ENCODE peak calls at places on chromosome 7, in ten cellular contexts. One of them, this sample, is unnamed.

GRCh38 chr7:40099837-40100236 is 34.6 kb downstream of the MPLKIP start:
- DNase-seq in stomach: no peak
- DNase-seq in upper lobe of right lung: no peak
- DNase-seq in ascending aorta: no peak
- DNase-seq in lower leg skin: no peak
- DNase-seq in choroid plexus epithelial cell: no peak
- DNase-seq in body of pancreas: no peak
- DNase-seq in fibroblast of lung: no peak
- DNase-seq in lower lobe of right lung: no peak
- DNase-seq in HCT116: no peak
- DNase-seq in this sample: no peak

GRCh38 chr7:110521357-110521756 is 569.6 kb upstream of the LRRN3 start:
- DNase-seq in stomach: no peak
- DNase-seq in upper lobe of right lung: no peak
- DNase-seq in ascending aorta: no peak
- DNase-seq in lower leg skin: no peak
- DNase-seq in choroid plexus epithelial cell: no peak
- DNase-seq in body of pancreas: peak; percentile 17
- DNase-seq in fibroblast of lung: no peak
- DNase-seq in lower lobe of right lung: no peak
- DNase-seq in HCT116: no peak
- DNase-seq in this sample: no peak

GRCh38 chr7:135512135-135512887 is 2.4 kb upstream of the CNOT4 start:
- DNase-seq in stomach: no peak
- DNase-seq in upper lobe of right lung: no peak
- DNase-seq in ascending aorta: no peak
- DNase-seq in lower leg skin: no peak
- DNase-seq in choroid plexus epithelial cell: peak; percentile 76
- DNase-seq in body of pancreas: no peak
- DNase-seq in fibroblast of lung: peak; percentile 68
- DNase-seq in lower lobe of right lung: no peak
- DNase-seq in HCT116: peak; percentile 78
- DNase-seq in this sample: no peak

GRCh38 chr7:10727636-10728035 is 246.0 kb upstream of the PHF14 start:
- DNase-seq in stomach: no peak
- DNase-seq in upper lobe of right lung: no peak
- DNase-seq in ascending aorta: no peak
- DNase-seq in lower leg skin: no peak
- DNase-seq in choroid plexus epithelial cell: no peak
- DNase-seq in body of pancreas: no peak
- DNase-seq in fibroblast of lung: no peak
- DNase-seq in lower lobe of right lung: no peak
- DNase-seq in HCT116: no peak
- DNase-seq in this sample: no peak

GRCh38 chr7:69690329-69690728 is 92.1 kb downstream of the AUTS2 start:
- DNase-seq in stomach: no peak
- DNase-seq in upper lobe of right lung: no peak
- DNase-seq in ascending aorta: no peak
- DNase-seq in lower leg skin: no peak
- DNase-seq in choroid plexus epithelial cell: no peak
- DNase-seq in body of pancreas: no peak
- DNase-seq in fibroblast of lung: no peak
- DNase-seq in lower lobe of right lung: no peak
- DNase-seq in HCT116: no peak
- DNase-seq in this sample: no peak

GRCh38 chr7:141288626-141289025 is 214.8 kb downstream of the TMEM178B start:
- DNase-seq in stomach: no peak
- DNase-seq in upper lobe of right lung: no peak
- DNase-seq in ascending aorta: no peak
- DNase-seq in lower leg skin: no peak
- DNase-seq in choroid plexus epithelial cell: no peak
- DNase-seq in body of pancreas: no peak
- DNase-seq in fibroblast of lung: no peak
- DNase-seq in lower lobe of right lung: no peak
- DNase-seq in HCT116: no peak
- DNase-seq in this sample: no peak

GRCh38 chr7:2880882-2881281 is 36.8 kb upstream of the GNA12 start:
- DNase-seq in stomach: no peak
- DNase-seq in upper lobe of right lung: no peak
- DNase-seq in ascending aorta: no peak
- DNase-seq in lower leg skin: no peak
- DNase-seq in choroid plexus epithelial cell: no peak
- DNase-seq in body of pancreas: no peak
- DNase-seq in fibroblast of lung: no peak
- DNase-seq in lower lobe of right lung: no peak
- DNase-seq in HCT116: no peak
- DNase-seq in this sample: no peak

GRCh38 chr7:43294080-43294630 is 181.7 kb downstream of the HECW1 start:
- DNase-seq in stomach: no peak
- DNase-seq in upper lobe of right lung: no peak
- DNase-seq in ascending aorta: no peak
- DNase-seq in lower leg skin: peak; percentile 17
- DNase-seq in choroid plexus epithelial cell: peak; percentile 87
- DNase-seq in body of pancreas: no peak
- DNase-seq in fibroblast of lung: peak; percentile 91
- DNase-seq in lower lobe of right lung: no peak
- DNase-seq in HCT116: peak; percentile 26
- DNase-seq in this sample: peak; percentile 72

GRCh38 chr7:135831451-135832220 is 83.0 kb upstream of the FAM180A start:
- DNase-seq in stomach: no peak
- DNase-seq in upper lobe of right lung: no peak
- DNase-seq in ascending aorta: no peak
- DNase-seq in lower leg skin: no peak
- DNase-seq in choroid plexus epithelial cell: peak; percentile 37
- DNase-seq in body of pancreas: no peak
- DNase-seq in fibroblast of lung: no peak
- DNase-seq in lower lobe of right lung: no peak
- DNase-seq in HCT116: no peak
- DNase-seq in this sample: no peak

GRCh38 chr7:31885160-31885559 is 185.0 kb downstream of the PDE1C start:
- DNase-seq in stomach: no peak
- DNase-seq in upper lobe of right lung: no peak
- DNase-seq in ascending aorta: no peak
- DNase-seq in lower leg skin: no peak
- DNase-seq in choroid plexus epithelial cell: no peak
- DNase-seq in body of pancreas: no peak
- DNase-seq in fibroblast of lung: peak; percentile 0
- DNase-seq in lower lobe of right lung: no peak
- DNase-seq in HCT116: no peak
- DNase-seq in this sample: no peak

GRCh38 chr7:31887006-31887405 is 183.2 kb downstream of the PDE1C start:
- DNase-seq in stomach: no peak
- DNase-seq in upper lobe of right lung: no peak
- DNase-seq in ascending aorta: no peak
- DNase-seq in lower leg skin: no peak
- DNase-seq in choroid plexus epithelial cell: no peak
- DNase-seq in body of pancreas: no peak
- DNase-seq in fibroblast of lung: no peak
- DNase-seq in lower lobe of right lung: no peak
- DNase-seq in HCT116: no peak
- DNase-seq in this sample: no peak

GRCh38 chr7:31878875-31879274 is 191.3 kb downstream of the PDE1C start:
- DNase-seq in stomach: no peak
- DNase-seq in upper lobe of right lung: no peak
- DNase-seq in ascending aorta: no peak
- DNase-seq in lower leg skin: no peak
- DNase-seq in choroid plexus epithelial cell: no peak
- DNase-seq in body of pancreas: no peak
- DNase-seq in fibroblast of lung: no peak
- DNase-seq in lower lobe of right lung: no peak
- DNase-seq in HCT116: no peak
- DNase-seq in this sample: no peak

GRCh38 chr7:31883761-31884164 is 186.4 kb downstream of the PDE1C start:
- DNase-seq in stomach: no peak
- DNase-seq in upper lobe of right lung: no peak
- DNase-seq in ascending aorta: no peak
- DNase-seq in lower leg skin: no peak
- DNase-seq in choroid plexus epithelial cell: peak; percentile 29
- DNase-seq in body of pancreas: no peak
- DNase-seq in fibroblast of lung: peak; percentile 2
- DNase-seq in lower lobe of right lung: no peak
- DNase-seq in HCT116: no peak
- DNase-seq in this sample: no peak

GRCh38 chr7:31882187-31882586 is 188.0 kb downstream of the PDE1C start:
- DNase-seq in stomach: no peak
- DNase-seq in upper lobe of right lung: no peak
- DNase-seq in ascending aorta: no peak
- DNase-seq in lower leg skin: no peak
- DNase-seq in choroid plexus epithelial cell: no peak
- DNase-seq in body of pancreas: peak; percentile 24
- DNase-seq in fibroblast of lung: no peak
- DNase-seq in lower lobe of right lung: no peak
- DNase-seq in HCT116: no peak
- DNase-seq in this sample: no peak
- TF ChIP-seq CTCF in stomach: no peak
- TF ChIP-seq CTCF in upper lobe of right lung: no peak
- TF ChIP-seq CTCF in ascending aorta: no peak
- TF ChIP-seq CTCF in lower leg skin: no peak
- TF ChIP-seq CTCF in choroid plexus epithelial cell: no peak
- TF ChIP-seq CTCF in body of pancreas: no peak
- TF ChIP-seq CTCF in fibroblast of lung: no peak
- TF ChIP-seq CTCF in lower lobe of right lung: no peak
- TF ChIP-seq CTCF in HCT116: no peak
- TF ChIP-seq CTCF in this sample: peak; percentile 9

GRCh38 chr7:149317986-149318672 is 56.1 kb downstream of the ZNF783 start:
- DNase-seq in stomach: no peak
- DNase-seq in upper lobe of right lung: no peak
- DNase-seq in ascending aorta: no peak
- DNase-seq in lower leg skin: no peak
- DNase-seq in choroid plexus epithelial cell: no peak
- DNase-seq in body of pancreas: no peak
- DNase-seq in fibroblast of lung: no peak
- DNase-seq in lower lobe of right lung: no peak
- DNase-seq in HCT116: no peak
- DNase-seq in this sample: no peak
- TF ChIP-seq CTCF in stomach: no peak
- TF ChIP-seq CTCF in upper lobe of right lung: no peak
- TF ChIP-seq CTCF in ascending aorta: no peak
- TF ChIP-seq CTCF in lower leg skin: no peak
- TF ChIP-seq CTCF in choroid plexus epithelial cell: peak; percentile 9
- TF ChIP-seq CTCF in body of pancreas: no peak
- TF ChIP-seq CTCF in fibroblast of lung: no peak
- TF ChIP-seq CTCF in lower lobe of right lung: no peak
- TF ChIP-seq CTCF in HCT116: peak; percentile 84
- TF ChIP-seq CTCF in this sample: no peak

DNA sequence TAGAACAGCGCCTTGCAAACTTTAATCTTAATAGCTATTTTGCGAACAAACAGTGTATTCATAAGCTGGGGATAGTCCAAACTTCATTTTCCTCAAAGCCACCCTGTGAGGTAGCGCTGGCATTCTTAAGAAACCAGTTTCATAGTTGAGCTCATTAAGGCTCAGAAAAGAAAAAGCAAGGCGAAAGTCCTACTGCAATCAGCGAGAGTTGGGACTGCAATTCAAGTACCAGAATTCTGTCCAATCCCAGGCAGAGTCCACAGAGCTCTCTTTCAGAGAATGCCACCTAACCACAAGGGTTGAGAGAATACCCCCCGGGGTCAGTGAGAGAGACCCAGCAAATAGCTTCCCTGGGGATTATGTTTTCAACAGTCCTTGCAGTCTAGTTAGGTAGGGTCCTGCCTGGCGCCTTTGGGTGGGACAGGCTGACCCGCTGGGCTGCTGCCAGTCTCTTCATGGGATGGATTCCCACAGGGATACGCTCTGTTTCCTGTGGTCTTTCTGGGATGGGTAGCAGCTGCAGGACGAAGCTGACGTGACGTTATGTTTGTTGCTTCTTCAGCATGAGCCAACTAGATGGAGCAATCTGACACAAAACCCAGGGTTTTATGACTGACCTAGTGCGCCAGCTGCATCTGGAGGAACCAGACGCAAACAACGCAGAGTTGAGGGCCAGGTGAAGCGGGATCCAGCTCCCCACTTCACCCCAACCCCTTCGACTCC is 16.0 kb downstream of the BMPER start:
- DNase-seq in stomach: peak; percentile 35
- DNase-seq in upper lobe of right lung: no peak
- DNase-seq in ascending aorta: no peak
- DNase-seq in lower leg skin: no peak
- DNase-seq in choroid plexus epithelial cell: peak; percentile 38
- DNase-seq in body of pancreas: peak; percentile 18
- DNase-seq in fibroblast of lung: peak; percentile 87
- DNase-seq in lower lobe of right lung: no peak
- DNase-seq in HCT116: no peak
- DNase-seq in this sample: peak; percentile 74
- TF ChIP-seq CTCF in stomach: no peak
- TF ChIP-seq CTCF in upper lobe of right lung: no peak
- TF ChIP-seq CTCF in ascending aorta: no peak
- TF ChIP-seq CTCF in lower leg skin: no peak
- TF ChIP-seq CTCF in choroid plexus epithelial cell: no peak
- TF ChIP-seq CTCF in body of pancreas: no peak
- TF ChIP-seq CTCF in fibroblast of lung: no peak
- TF ChIP-seq CTCF in lower lobe of right lung: no peak
- TF ChIP-seq CTCF in HCT116: no peak
- TF ChIP-seq CTCF in this sample: no peak

GRCh38 chr7:128794436-128794835 is 2.7 kb downstream of the CCDC136 start:
- DNase-seq in stomach: no peak
- DNase-seq in upper lobe of right lung: no peak
- DNase-seq in ascending aorta: no peak
- DNase-seq in lower leg skin: no peak
- DNase-seq in choroid plexus epithelial cell: no peak
- DNase-seq in body of pancreas: no peak
- DNase-seq in fibroblast of lung: no peak
- DNase-seq in lower lobe of right lung: no peak
- DNase-seq in HCT116: no peak
- DNase-seq in this sample: no peak

GRCh38 chr7:128793184-128793552 is 1.4 kb downstream of the CCDC136 start:
- DNase-seq in stomach: no peak
- DNase-seq in upper lobe of right lung: no peak
- DNase-seq in ascending aorta: no peak
- DNase-seq in lower leg skin: no peak
- DNase-seq in choroid plexus epithelial cell: no peak
- DNase-seq in body of pancreas: no peak
- DNase-seq in fibroblast of lung: no peak
- DNase-seq in lower lobe of right lung: no peak
- DNase-seq in HCT116: no peak
- DNase-seq in this sample: no peak

GRCh38 chr7:128795129-128795528 is 3.4 kb downstream of the CCDC136 start:
- DNase-seq in stomach: no peak
- DNase-seq in upper lobe of right lung: no peak
- DNase-seq in ascending aorta: no peak
- DNase-seq in lower leg skin: no peak
- DNase-seq in choroid plexus epithelial cell: no peak
- DNase-seq in body of pancreas: no peak
- DNase-seq in fibroblast of lung: no peak
- DNase-seq in lower lobe of right lung: no peak
- DNase-seq in HCT116: no peak
- DNase-seq in this sample: no peak

GRCh38 chr7:128792471-128793183 is 859 bp downstream of the CCDC136 start:
- DNase-seq in stomach: no peak
- DNase-seq in upper lobe of right lung: no peak
- DNase-seq in ascending aorta: no peak
- DNase-seq in lower leg skin: no peak
- DNase-seq in choroid plexus epithelial cell: no peak
- DNase-seq in body of pancreas: no peak
- DNase-seq in fibroblast of lung: no peak
- DNase-seq in lower lobe of right lung: no peak
- DNase-seq in HCT116: no peak
- DNase-seq in this sample: peak; percentile 78

DNA sequence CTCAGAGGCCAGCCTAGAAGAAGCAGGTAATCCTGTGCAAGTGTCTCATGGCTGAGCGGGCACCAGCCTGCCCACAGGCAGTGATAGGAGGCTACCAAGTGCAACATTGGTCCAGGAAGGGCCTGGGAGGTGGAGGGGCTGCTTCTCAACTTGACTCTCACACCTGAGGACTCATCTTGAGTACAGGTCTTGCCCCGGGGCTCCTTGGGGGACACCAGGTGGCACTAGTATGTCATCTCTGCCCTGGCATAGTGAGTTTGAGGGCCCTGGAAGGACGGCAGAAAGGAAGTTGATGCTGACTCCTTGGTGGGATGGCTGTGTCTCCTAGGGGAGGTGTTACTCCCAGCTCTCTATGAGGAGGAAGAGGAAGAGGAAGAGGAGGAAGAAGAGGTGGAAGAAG is 2.3 kb downstream of the CCDC136 start:
- DNase-seq in stomach: no peak
- DNase-seq in upper lobe of right lung: no peak
- DNase-seq in ascending aorta: no peak
- DNase-seq in lower leg skin: no peak
- DNase-seq in choroid plexus epithelial cell: no peak
- DNase-seq in body of pancreas: no peak
- DNase-seq in fibroblast of lung: no peak
- DNase-seq in lower lobe of right lung: no peak
- DNase-seq in HCT116: no peak
- DNase-seq in this sample: no peak
- TF ChIP-seq CTCF in stomach: no peak
- TF ChIP-seq CTCF in upper lobe of right lung: no peak
- TF ChIP-seq CTCF in ascending aorta: no peak
- TF ChIP-seq CTCF in lower leg skin: no peak
- TF ChIP-seq CTCF in choroid plexus epithelial cell: no peak
- TF ChIP-seq CTCF in body of pancreas: no peak
- TF ChIP-seq CTCF in fibroblast of lung: no peak
- TF ChIP-seq CTCF in lower lobe of right lung: no peak
- TF ChIP-seq CTCF in HCT116: peak; percentile 82
- TF ChIP-seq CTCF in this sample: no peak

This sample was measured in sigmoid colon.